ENCODE peak calls at places on chromosomes 13 and 19, in five cellular contexts. Z, M, B, P and L are unnamed samples.

GRCh38 chr19:3604227-3604986 is 2.3 kb downstream of the TBXA2R start:
- DNase-seq in Z (peak; percentile 60), M (no peak), P (no peak), B (no peak), L (no peak)

GRCh38 chr19:821228-821975 is at the start of gene PLPPR3:
- DNase-seq in M (no peak), P (no peak), B (no peak), Z (no peak), L (no peak)

GRCh38 chr13:62060570-62060969 is 644.9 kb upstream of the PCDH20 start:
- DNase-seq in M (no peak), P (no peak), Z (no peak), B (no peak), L (no peak)

GRCh38 chr13:37306778-37307544 is 201.5 kb upstream of the CSNK1A1L start:
- DNase-seq in B (no peak), M (peak; percentile 95), Z (no peak), P (no peak), L (peak; percentile 78)

GRCh38 chr13:51818276-51818675 is 14.3 kb upstream of the DHRS12 start:
- DNase-seq in Z (no peak), P (peak; percentile 72), M (no peak), B (no peak), L (no peak)

GRCh38 chr19:20079487-20079886 is 1.7 kb downstream of the ZNF90 start:
- DNase-seq in M (peak; percentile 14), P (no peak), B (no peak), Z (no peak), L (no peak)

GRCh38 chr13:107680115-107680514 is 535.2 kb downstream of the LIG4 start:
- DNase-seq in B (no peak), P (no peak), Z (no peak), M (peak; percentile 51), L (no peak)

GRCh38 chr13:24050292-24050711 is 110.2 kb upstream of the SPATA13 start:
- DNase-seq in M (peak; percentile 81), Z (no peak), P (no peak), B (no peak), L (peak; percentile 60)

GRCh38 chr13:41137241-41137640 is 4.6 kb upstream of the KBTBD6 start:
- DNase-seq in P (no peak), Z (no peak), B (no peak), M (no peak), L (no peak)

GRCh38 chr13:40445557-40445990 is 220.9 kb downstream of the FOXO1 start:
- DNase-seq in P (peak; percentile 72), M (peak; percentile 50), B (no peak), Z (no peak), L (peak; percentile 98)

GRCh38 chr13:40211586-40211968 is 454.9 kb downstream of the FOXO1 start:
- DNase-seq in B (no peak), P (no peak), Z (no peak), M (no peak), L (no peak)

GRCh38 chr13:40878321-40878720 is 88.9 kb downstream of the SLC25A15 start:
- DNase-seq in B (no peak), M (peak; percentile 35), P (no peak), Z (no peak), L (no peak)

GRCh38 chr13:90591260-90591926 is 756.1 kb upstream of the MIR17HG start:
- DNase-seq in P (no peak), M (peak; percentile 13), Z (no peak), B (no peak), L (peak; percentile 7)

GRCh38 chr19:11136400-11137101 is 19.0 kb downstream of the SPC24 start:
- DNase-seq in B (no peak), M (no peak), P (no peak), Z (no peak), L (no peak)

GRCh38 chr13:30908416-30908980 is 2.4 kb downstream of the MEDAG start:
- DNase-seq in Z (no peak), P (peak; percentile 68), M (peak; percentile 61), B (peak; percentile 77), L (peak; percentile 93)

GRCh38 chr19:47663911-47664771 is 49.1 kb upstream of the EHD2 start:
- DNase-seq in M (peak; percentile 100), P (peak; percentile 79), B (peak; percentile 94), Z (peak; percentile 87), L (peak; percentile 99)

GRCh38 chr13:36175621-36176020 is 38.7 kb downstream of the SOHLH2 start:
- DNase-seq in M (no peak), Z (no peak), P (no peak), B (no peak), L (no peak)

GRCh38 chr13:40116008-40116407 is 460.5 kb downstream of the COG6 start:
- DNase-seq in Z (no peak), M (peak; percentile 97), P (peak; percentile 61), B (no peak), L (peak; percentile 97)

GRCh38 chr13:99686157-99686572 is 184.9 kb downstream of the TM9SF2 start:
- DNase-seq in M (peak; percentile 63), P (peak; percentile 40), B (no peak), Z (no peak), L (peak; percentile 7)

GRCh38 chr13:51635137-51635878 is 51.0 kb downstream of the WDFY2 start:
- DNase-seq in M (no peak), B (no peak), Z (no peak), P (no peak), L (no peak)

GRCh38 chr19:42129399-42130253 is 2.6 kb downstream of the POU2F2 start:
- DNase-seq in B (no peak), P (peak; percentile 34), M (peak; percentile 38), Z (no peak), L (peak; percentile 58)

GRCh38 chr13:97000295-97000925 is 6.1 kb upstream of the OXGR1 start:
- DNase-seq in P (no peak), Z (no peak), M (no peak), B (no peak), L (peak; percentile 64)

GRCh38 chr13:73722120-73722519 is 412.1 kb downstream of the KLF12 start:
- DNase-seq in P (no peak), Z (no peak), B (no peak), M (peak; percentile 82), L (peak; percentile 41)

GRCh38 chr19:1945899-1946298 is 4.9 kb downstream of the CSNK1G2 start:
- DNase-seq in B (no peak), Z (no peak), P (peak; percentile 32), M (peak; percentile 17), L (peak; percentile 22)

GRCh38 chr13:99572131-99572530 is 70.9 kb downstream of the TM9SF2 start:
- DNase-seq in P (no peak), M (no peak), Z (no peak), B (no peak), L (peak; percentile 6)

GRCh38 chr19:9945319-9945966 is 9.1 kb upstream of the OLFM2 start:
- DNase-seq in B (peak; percentile 93), Z (peak; percentile 93), P (peak; percentile 89), M (peak; percentile 92), L (peak; percentile 99)

GRCh38 chr13:27955192-27955591 is 13.9 kb downstream of the CDX2 start:
- DNase-seq in Z (no peak), P (no peak), B (no peak), M (no peak), L (no peak)

GRCh38 chr19:12778905-12779161 is 3.5 kb upstream of the HOOK2 start:
- DNase-seq in Z (no peak), B (no peak), P (no peak), M (peak; percentile 74), L (no peak)

GRCh38 chr19:12782174-12782423 is 6.7 kb upstream of the HOOK2 start:
- DNase-seq in Z (peak; percentile 90), B (no peak), P (no peak), M (no peak), L (no peak)

GRCh38 chr19:12777217-12778019 is 2.1 kb upstream of the HOOK2 start:
- DNase-seq in Z (peak; percentile 91), P (peak; percentile 80), M (peak; percentile 82), B (no peak), L (peak; percentile 82)

GRCh38 chr19:12778020-12778904 is 2.9 kb upstream of the HOOK2 start:
- DNase-seq in M (peak; percentile 87), B (no peak), P (peak; percentile 86), Z (peak; percentile 90), L (peak; percentile 92)

GRCh38 chr19:12779162-12779993 is 4.0 kb upstream of the HOOK2 start:
- DNase-seq in P (peak; percentile 77), Z (peak; percentile 87), M (peak; percentile 97), B (no peak), L (peak; percentile 90)
- TF ChIP-seq CTCF in P (no peak), Z (no peak), M (peak; percentile 11), B (no peak), L (peak; percentile 0)

GRCh38 chr19:22052644-22053013 is 345 bp downstream of the ZNF257 start:
- DNase-seq in B (no peak), M (peak; percentile 5), P (no peak), Z (no peak), L (no peak)
- H3K4me3 ChIP-seq in B (peak overlapping the region; percentile 74), M (peak overlapping the region; percentile 63), P (peak overlapping the region; percentile 34), Z (peak overlapping the region; percentile 58), L (peak overlapping the region; percentile 59)

DNA sequence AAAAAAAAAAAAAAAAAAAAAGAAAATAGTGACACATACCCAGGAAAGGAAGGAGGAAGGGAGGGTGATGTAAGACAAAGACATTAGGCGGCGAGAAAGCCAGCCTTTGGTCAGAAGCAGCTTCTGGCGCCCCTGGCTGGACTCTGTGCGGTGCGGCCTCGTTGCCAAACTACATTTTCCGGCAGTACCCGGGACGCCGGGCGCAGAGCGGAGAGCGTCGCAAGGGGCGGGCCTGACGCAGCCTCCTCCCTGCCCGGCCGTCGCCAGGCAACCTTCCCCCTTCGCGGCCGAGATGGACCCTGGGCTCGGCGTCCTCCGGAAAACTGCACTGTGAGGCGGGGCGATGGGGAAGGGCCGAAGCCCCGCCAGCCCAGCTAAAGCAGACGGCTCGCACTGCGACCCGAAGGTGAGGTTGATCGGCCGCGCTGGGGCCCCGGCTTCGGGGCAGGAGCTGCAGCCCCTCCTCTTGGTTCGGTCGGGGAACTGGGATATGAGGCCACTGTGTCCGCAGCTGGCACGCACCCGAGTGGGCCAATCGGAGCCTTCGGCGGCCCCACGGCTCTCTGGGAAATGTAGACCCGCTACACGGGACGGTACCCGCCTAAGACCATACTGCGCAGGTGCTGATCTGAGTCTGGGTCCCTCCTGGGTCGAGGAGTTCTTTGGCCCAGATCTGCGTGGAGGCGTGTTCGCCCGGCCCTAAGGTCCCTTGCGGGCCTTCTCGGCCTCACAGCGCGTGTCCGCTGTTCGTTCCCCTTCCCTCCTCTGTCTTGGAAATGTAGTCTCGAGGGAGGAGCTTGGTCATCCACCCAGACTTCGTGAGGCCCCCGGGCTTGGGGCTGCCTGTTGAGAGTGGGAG is 2.3 kb upstream of the MZF1 start:
- DNase-seq in M (peak; percentile 94), B (peak; percentile 97), Z (peak; percentile 94), P (peak; percentile 91), L (peak; percentile 94)
- TF ChIP-seq CTCF in M (peak; percentile 28), B (no peak), Z (no peak), P (peak; percentile 17), L (peak; percentile 10)

GRCh38 chr13:113410472-113411201 is 42.7 kb downstream of the ADPRHL1 start:
- DNase-seq in B (no peak), P (no peak), M (peak; percentile 56), Z (peak; percentile 80), L (peak; percentile 27)
- H3K4me3 ChIP-seq in B (peak overlapping the region; percentile 23), P (no peak overlapping the region), M (peak overlapping the region; percentile 37), Z (peak overlapping the region; percentile 16), L (no peak overlapping the region)